ENCODE peak calls at places on chromosomes 3 and 15, in seven cellular contexts. W is NCI-H2081; T is heart right ventricle; G is activated CD4-positive, alpha-beta T cell treated with anti-CD3 and anti-CD28 coated beads for 24 hours; Z is activated CD4-positive, CD25-positive, alpha-beta regulatory T cell; K is activated CD8-positive, alpha-beta memory T cell treated with anti-CD3 and anti-CD28 coated beads for 48 hours; O is T follicular helper cell. F is an unnamed sample.

GRCh38 chr3:37944243-37944955 is 46.2 kb upstream of the VILL start:
- DNase-seq in W (no peak), T (no peak), O (no peak), K (no peak), Z (no peak), G (no peak), F (no peak)

GRCh38 chr3:128867200-128868125 is 12.0 kb upstream of the ACAD9 start:
- DNase-seq in Z (no peak), K (no peak), O (no peak), T (no peak), W (no peak), G (no peak), F (peak)

GRCh38 chr3:50068134-50068533 is 20.6 kb upstream of the RBM5 start:
- DNase-seq in T (no peak), Z (no peak), W (no peak), K (no peak), O (no peak), G (no peak), F (peak)

GRCh38 chr3:7682822-7683229 is 818.8 kb upstream of the LMCD1 start:
- DNase-seq in T (peak), Z (no peak), G (no peak), O (no peak), W (no peak), K (no peak), F (peak)

GRCh38 chr15:83626171-83626802 is 27.6 kb upstream of the ADAMTSL3 start:
- DNase-seq in O (no peak), W (no peak), Z (no peak), K (no peak), G (no peak), T (no peak), F (no peak)

GRCh38 chr3:46719044-46719565 is 1.4 kb upstream of the PRSS50 start:
- DNase-seq in O (no peak), Z (no peak), T (no peak), K (no peak), G (no peak), W (no peak), F (no peak)

GRCh38 chr15:99925661-99926461 is 192.6 kb upstream of the LYSMD4 start:
- DNase-seq in O (peak), T (peak), G (peak), K (peak), Z (peak), W (peak), F (peak)

GRCh38 chr3:94132777-94133176 is 69.9 kb downstream of the NSUN3 start:
- DNase-seq in K (no peak), G (no peak), Z (no peak), T (no peak), W (no peak), O (no peak), F (no peak)

GRCh38 chr15:85587707-85588441 is 206.9 kb downstream of the KLHL25 start:
- DNase-seq in O (no peak), W (no peak), T (no peak), G (no peak), Z (no peak), K (no peak), F (peak)

GRCh38 chr15:40844543-40844981 is 714 bp downstream of the SPINT1 start:
- DNase-seq in G (no peak), Z (no peak), O (no peak), K (peak), W (no peak), T (no peak), F (peak)

GRCh38 chr3:106913111-106913698 is 464.0 kb upstream of the CCDC54 start:
- DNase-seq in Z (no peak), T (no peak), W (no peak), O (no peak), K (no peak), G (no peak), F (peak)

GRCh38 chr3:14948609-14949038 is 1.2 kb downstream of the NR2C2 start:
- DNase-seq in K (no peak), W (no peak), G (no peak), O (no peak), T (no peak), Z (no peak), F (no peak)

GRCh38 chr15:70054884-70055387 is 42.8 kb downstream of the TLE3 start:
- DNase-seq in W (no peak), G (no peak), T (no peak), K (no peak), O (no peak), Z (no peak), F (no peak)

GRCh38 chr3:135491478-135491877 is 474.1 kb upstream of the PPP2R3A start:
- DNase-seq in K (no peak), T (no peak), W (no peak), O (no peak), Z (no peak), G (no peak), F (no peak)

GRCh38 chr3:9110316-9110715 is 139.1 kb downstream of the SRGAP3 start:
- DNase-seq in T (no peak), G (no peak), O (no peak), W (no peak), K (no peak), Z (no peak), F (no peak)

GRCh38 chr15:83248151-83248851 is 36.2 kb downstream of the BNC1 start:
- DNase-seq in K (no peak), T (peak), G (peak), W (peak), Z (no peak), O (no peak), F (peak)

GRCh38 chr3:122497425-122497824 is 17.3 kb downstream of the KPNA1 start:
- DNase-seq in G (peak), T (no peak), O (no peak), Z (no peak), W (no peak), K (no peak), F (peak)

GRCh38 chr3:124115279-124115678 is 123.4 kb upstream of the ROPN1 start:
- DNase-seq in O (no peak), K (no peak), Z (no peak), T (no peak), W (no peak), G (no peak), F (no peak)

GRCh38 chr3:165339753-165340152 is 143.6 kb upstream of the SLITRK3 start:
- DNase-seq in K (no peak), W (peak), G (no peak), Z (no peak), T (no peak), O (no peak), F (no peak)

GRCh38 chr15:39273805-39274411 is 307.0 kb upstream of the THBS1 start:
- DNase-seq in K (no peak), G (no peak), Z (no peak), T (peak), W (peak), O (no peak), F (peak)

GRCh38 chr3:5731100-5731499 is 543.6 kb downstream of the EDEM1 start:
- DNase-seq in G (no peak), T (no peak), Z (no peak), O (no peak), W (no peak), K (no peak), F (no peak)

GRCh38 chr15:39748276-39748675 is 34.4 kb downstream of the FSIP1 start:
- DNase-seq in W (no peak), Z (no peak), T (no peak), K (no peak), O (no peak), G (no peak), F (peak)

GRCh38 chr3:43748179-43748578 is 57.4 kb downstream of the ABHD5 start:
- DNase-seq in G (no peak), T (no peak), K (no peak), Z (no peak), W (no peak), O (no peak), F (peak)

GRCh38 chr15:39094116-39094515 is 486.8 kb upstream of the THBS1 start:
- DNase-seq in Z (no peak), T (no peak), W (no peak), K (no peak), O (no peak), G (no peak), F (peak)

GRCh38 chr3:175495331-175495730 is 636.2 kb downstream of the NAALADL2 start:
- DNase-seq in K (no peak), W (no peak), T (no peak), G (no peak), Z (no peak), O (no peak), F (no peak)

F was measured in foreskin fibroblast.